ENCODE peak calls at places on chromosomes 1 and 21, in seven cellular contexts. X is breast epithelium, R is ovary, G is A549, E is IMR-90, V is body of pancreas, N is testis. D is an unnamed sample. For H3K4me1, the result is how much of the 10 kb centered on the place peaks cover.

GRCh38 chr1:8342325-8342724 is 24.4 kb downstream of the SLC45A1 start:
- DNase-seq in X (no peak), R (peak), G (no peak), E (peak), V (no peak), N (no peak), D (no peak)

GRCh38 chr1:218982482-218982881 is 191.2 kb upstream of the LYPLAL1 start:
- DNase-seq in X (no peak), R (peak), G (no peak), E (no peak), V (no peak), N (no peak), D (no peak)

GRCh38 chr1:227888404-227889046 is 59.2 kb downstream of the WNT9A start:
- DNase-seq in X (no peak), R (peak), G (no peak), E (no peak), V (peak), N (peak), D (no peak)

GRCh38 chr1:54371936-54372385 is 34.2 kb downstream of the SSBP3 start:
- DNase-seq in X (no peak), R (no peak), G (no peak), E (no peak), V (no peak), N (no peak), D (no peak)

GRCh38 chr1:66278260-66279046 is 255.5 kb upstream of the SGIP1 start:
- DNase-seq in X (no peak), R (no peak), G (no peak), E (no peak), V (no peak), N (no peak), D (no peak)

GRCh38 chr1:168671782-168672181 is 57.2 kb downstream of the DPT start:
- DNase-seq in X (no peak), R (no peak), G (no peak), E (no peak), V (no peak), N (no peak), D (no peak)

GRCh38 chr21:45302082-45303061 is 14.7 kb upstream of the POFUT2 start:
- DNase-seq in X (no peak), R (peak), G (no peak), E (no peak), V (no peak), N (peak), D (peak)

GRCh38 chr1:221117133-221117532 is 237.9 kb downstream of the HLX start:
- DNase-seq in X (no peak), R (no peak), G (no peak), E (no peak), V (no peak), N (no peak), D (no peak)

GRCh38 chr21:29477941-29478340 is 179.2 kb downstream of the BACH1 start:
- DNase-seq in X (no peak), R (no peak), G (no peak), E (peak), V (no peak), N (no peak), D (no peak)

GRCh38 chr1:91567583-91567982 is 66.9 kb downstream of the CDC7 start:
- DNase-seq in X (no peak), R (no peak), G (no peak), E (no peak), V (no peak), N (no peak), D (no peak)

GRCh38 chr1:171107969-171108368 is 17.3 kb downstream of the FMO3 start:
- DNase-seq in X (no peak), R (no peak), G (no peak), E (no peak), V (no peak), N (no peak), D (no peak)

GRCh38 chr1:226664413-226665101 is 74.5 kb downstream of the ITPKB start:
- DNase-seq in X (no peak), R (no peak), G (no peak), E (peak), V (peak), N (peak), D (peak)

GRCh38 chr1:159598196-159598595 is 10.6 kb downstream of the APCS start:
- DNase-seq in X (peak), R (no peak), G (peak), E (peak), V (no peak), N (no peak), D (no peak)

GRCh38 chr1:147723691-147724323 is 36.6 kb downstream of the GJA5 start:
- DNase-seq in X (no peak), R (no peak), G (peak), E (no peak), V (peak), N (peak), D (peak)

GRCh38 chr1:177586429-177586828 is 383.4 kb downstream of the SEC16B start:
- DNase-seq in X (no peak), R (no peak), G (no peak), E (peak), V (no peak), N (no peak), D (no peak)

GRCh38 chr1:16155537-16156410 is at the start of gene EPHA2:
- DNase-seq in X (peak), R (peak), G (peak), E (peak), V (peak), N (peak), D (peak)

DNA sequence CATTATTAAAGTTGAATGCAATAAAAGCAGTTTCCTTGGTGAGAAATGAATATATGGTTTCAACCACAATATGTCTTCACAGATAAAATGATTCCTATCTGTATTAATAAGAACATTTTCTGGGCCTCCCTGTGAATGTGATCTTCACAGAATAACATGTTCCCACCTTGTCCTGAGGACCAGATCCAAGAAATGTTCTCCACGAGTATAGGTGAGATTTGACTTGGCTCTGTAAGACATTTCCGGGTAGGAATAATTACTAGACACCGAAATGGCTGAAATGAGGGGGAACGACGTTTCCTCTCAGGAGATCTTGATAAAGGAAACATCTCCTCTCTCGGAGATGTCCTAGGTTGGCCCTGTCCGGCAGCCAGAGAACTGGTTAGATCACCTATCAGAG is 61.4 kb downstream of the CLIC6 start:
- DNase-seq in X (no peak), R (no peak), G (no peak), E (no peak), V (no peak), N (no peak), D (no peak)
- H3K4me1 ChIP-seq in X (under half), R (under half), G (under half), E (under half), V (under half), N (under half), D (under half)

DNA sequence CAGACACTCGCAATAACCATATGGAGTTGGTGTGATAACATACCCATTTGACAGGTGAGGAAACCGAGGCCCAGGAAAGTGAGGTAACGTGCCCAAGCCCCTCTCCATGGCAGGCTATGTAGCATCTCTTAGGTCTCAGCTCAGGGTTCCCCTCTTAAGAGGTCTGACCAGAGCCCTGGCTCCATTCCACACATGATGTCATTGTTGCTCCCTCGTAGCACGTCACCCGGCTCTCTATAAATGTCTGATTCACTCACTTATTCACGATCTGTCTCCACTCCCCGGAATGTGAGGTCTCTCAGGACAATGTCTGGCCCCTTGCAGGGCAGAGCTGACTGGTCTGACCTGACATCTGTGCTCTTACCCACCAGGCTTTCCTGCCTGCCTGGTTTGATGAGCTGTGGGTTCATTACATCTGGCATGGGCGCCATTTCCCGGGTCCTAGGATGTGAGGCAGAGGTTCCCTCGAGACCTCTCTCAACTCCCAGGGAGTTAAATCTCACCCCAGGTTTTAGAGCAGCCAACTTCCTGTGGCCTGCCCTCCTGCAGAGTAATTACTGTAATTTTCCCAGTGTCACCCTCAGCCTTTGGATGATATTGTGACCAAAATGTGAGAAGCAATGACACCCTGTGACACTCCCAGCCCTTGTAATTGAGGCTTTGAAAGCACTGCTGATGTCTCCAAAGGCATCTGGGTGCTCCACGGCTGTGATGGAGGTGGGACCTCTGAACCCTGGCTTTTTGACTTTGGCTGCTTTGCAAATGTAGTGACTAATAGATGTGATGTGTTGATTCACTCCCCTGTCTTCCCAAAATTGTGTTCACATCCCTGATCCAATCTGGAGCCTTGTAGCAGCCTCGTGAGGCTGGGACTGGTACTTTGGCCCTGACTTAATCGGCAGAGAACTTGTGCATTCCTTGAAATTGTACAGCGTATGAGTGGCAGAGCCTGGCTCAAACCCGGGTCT is 10.6 kb downstream of the ACTL8 start:
- DNase-seq in X (no peak), R (no peak), G (peak), E (peak), V (no peak), N (no peak), D (no peak)
- TF ChIP-seq POLR2A in X (no peak), R (no peak), G (no peak), E (peak), V (no peak), N (no peak), D (no peak)

GRCh38 chr1:41641483-41641829 is 157.0 kb upstream of the EDN2 start:
- DNase-seq in X (no peak), R (no peak), G (no peak), E (no peak), V (no peak), N (no peak), D (no peak)
- H3K4me1 ChIP-seq in X (under half), R (under half), G (under half), E (under half), V (under half), N (under half), D (under half)

GRCh38 chr1:89633103-89633744 is at the start of gene LRRC8C:
- DNase-seq in X (peak), R (peak), G (peak), E (peak), V (peak), N (peak), D (peak)
- TF ChIP-seq POLR2A in X (no peak), R (no peak), G (peak), E (peak), V (no peak), N (no peak), D (no peak)

DNA sequence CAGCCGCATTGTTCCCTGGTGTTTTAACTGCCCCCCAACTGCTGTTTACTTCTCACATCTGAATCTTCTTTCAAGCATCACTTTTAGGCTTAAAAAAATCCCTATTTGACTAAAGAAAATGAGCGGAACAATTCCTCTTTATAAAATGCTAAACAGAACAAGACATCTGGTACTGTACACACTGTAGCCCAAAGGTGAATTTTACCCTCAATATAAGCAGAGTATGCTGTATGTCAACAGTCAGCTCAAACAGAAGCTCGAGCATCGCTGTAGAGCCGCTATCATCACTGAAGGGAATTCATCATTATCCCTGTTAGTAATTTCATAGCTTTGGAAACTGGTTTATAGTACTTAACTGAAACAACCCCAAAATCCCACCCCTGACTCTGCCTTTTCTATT is 85.3 kb downstream of the LRRC8D start:
- DNase-seq in X (no peak), R (no peak), G (no peak), E (no peak), V (no peak), N (no peak), D (no peak)
- H3K4me1 ChIP-seq in X (under half), R (under half), G (half or more), E (under half), V (under half), N (under half), D (under half)

DNA sequence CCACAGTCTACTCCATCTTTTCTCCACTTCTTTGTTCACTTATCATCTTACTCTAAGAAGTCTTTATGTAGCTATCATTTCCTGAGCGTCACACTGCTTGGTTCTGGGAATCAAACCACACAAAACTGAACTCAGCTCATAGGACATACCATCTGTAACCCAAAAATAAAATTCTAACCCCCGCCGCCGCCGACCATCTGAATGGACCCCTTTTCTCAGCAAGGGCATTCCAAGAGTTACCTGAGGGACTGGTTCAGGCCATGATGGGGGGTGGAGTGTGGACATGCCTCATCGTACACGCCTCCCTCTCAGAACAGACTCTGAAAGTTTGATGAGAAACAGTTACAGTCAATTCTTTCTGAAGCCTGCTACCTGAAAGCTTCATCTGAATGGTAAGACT is 12.6 kb upstream of the CHI3L2 start:
- DNase-seq in X (no peak), R (no peak), G (no peak), E (no peak), V (no peak), N (no peak), D (no peak)
- TF ChIP-seq POLR2A in X (no peak), R (no peak), G (no peak), E (no peak), V (no peak), N (no peak), D (no peak)